ENCODE peak calls at places on chromosomes 4 and X, in ten cellular contexts. O is left colon; U is naive thymus-derived CD4-positive, alpha-beta T cell; X is hypothalamus; N is neural crest cell; P is HS-5; T is memory B cell; S is SJSA1; C is ACHN; M is frontal cortex. K is an unnamed sample.

GRCh38 chr4:87975466-87975865 is at the start of gene SPP1:
- DNase-seq in O (no peak), X (peak), C (peak), P (no peak), S (no peak), T (no peak), M (no peak), N (peak), U (no peak), K (peak)

GRCh38 chr4:53932784-53933183 is 131.6 kb downstream of the CHIC2 start:
- DNase-seq in S (no peak), U (no peak), N (no peak), C (no peak), P (no peak), T (no peak), O (no peak), M (no peak), X (no peak), K (no peak)

GRCh38 chr4:138761638-138762205 is 253.9 kb upstream of the NOCT start:
- DNase-seq in P (peak), X (no peak), M (no peak), C (no peak), T (no peak), S (no peak), O (no peak), N (no peak), U (no peak), K (no peak)

GRCh38 chr4:26433556-26433955 is 56.7 kb downstream of the CCKAR start:
- DNase-seq in O (no peak), U (no peak), S (peak), P (no peak), X (no peak), M (no peak), C (no peak), T (no peak), N (no peak), K (no peak)

GRCh38 chr4:72280252-72280651 is 248.5 kb downstream of the NPFFR2 start:
- DNase-seq in N (no peak), U (no peak), P (no peak), X (no peak), S (no peak), T (no peak), C (no peak), O (no peak), M (no peak), K (no peak)

GRCh38 chr4:146959692-146960091 is 14.0 kb upstream of the TTC29 start:
- DNase-seq in S (no peak), T (no peak), X (no peak), N (no peak), U (no peak), P (no peak), O (no peak), M (no peak), C (no peak), K (no peak)

GRCh38 chr4:140744421-140744820 is 11.8 kb downstream of the TBC1D9 start:
- DNase-seq in U (no peak), T (no peak), X (no peak), S (no peak), N (no peak), P (no peak), M (no peak), O (no peak), C (no peak), K (no peak)

GRCh38 chr4:138113819-138114415 is 128.2 kb downstream of the SLC7A11 start:
- DNase-seq in T (no peak), U (no peak), P (peak), O (no peak), M (no peak), C (no peak), S (no peak), X (no peak), N (no peak), K (no peak)

GRCh38 chrX:19512359-19512758 is 2.9 kb downstream of the MAP3K15 start:
- DNase-seq in C (no peak), X (no peak), M (no peak), N (no peak), O (no peak), U (no peak), P (no peak), S (no peak), T (no peak), K (no peak)

GRCh38 chr4:177194906-177195305 is 114.8 kb upstream of the NEIL3 start:
- DNase-seq in U (no peak), O (no peak), T (no peak), S (no peak), N (no peak), X (no peak), C (no peak), M (no peak), P (no peak), K (no peak)

GRCh38 chrX:18617351-18617750 is 54.6 kb downstream of the RS1 start:
- DNase-seq in C (peak), U (no peak), X (no peak), P (peak), N (no peak), M (no peak), T (no peak), S (peak), O (peak), K (no peak)

GRCh38 chr4:137474711-137475301 is 57.5 kb downstream of the PCDH18 start:
- DNase-seq in M (no peak), P (no peak), C (no peak), O (no peak), T (no peak), U (no peak), S (no peak), N (no peak), X (no peak), K (no peak)

GRCh38 chr4:122827899-122828601 is 1.4 kb downstream of the FGF2 start:
- DNase-seq in X (no peak), T (peak), M (peak), C (peak), O (peak), N (no peak), P (no peak), S (peak), U (peak), K (peak)

GRCh38 chr4:81836716-81837115 is 365.0 kb upstream of the RASGEF1B start:
- DNase-seq in T (no peak), S (no peak), C (no peak), M (no peak), O (no peak), N (no peak), X (no peak), P (no peak), U (no peak), K (no peak)

GRCh38 chr4:99437686-99438577 is 2.8 kb upstream of the ADH7 start:
- DNase-seq in T (no peak), S (no peak), M (no peak), O (no peak), X (no peak), P (no peak), N (no peak), U (no peak), C (no peak), K (no peak)

GRCh38 chr4:109302366-109303140 is at the start of gene COL25A1:
- DNase-seq in C (peak), N (peak), X (peak), S (no peak), T (no peak), M (peak), O (peak), P (peak), U (peak), K (peak)

GRCh38 chr4:182895791-182896292 is 21.3 kb downstream of the DCTD start:
- DNase-seq in U (no peak), P (no peak), M (no peak), N (no peak), S (no peak), T (no peak), X (no peak), C (no peak), O (peak), K (no peak)

GRCh38 chrX:150201841-150202240 is 161.3 kb upstream of the MAMLD1 start:
- DNase-seq in P (no peak), U (no peak), S (no peak), X (no peak), M (no peak), C (no peak), T (no peak), N (no peak), O (no peak), K (no peak)